ENCODE peak calls at places on chromosomes 16 and 17, in six cellular contexts. One of them, this sample, is unnamed.

GRCh38 chr17:77308768-77309726 is 168.3 kb downstream of the SEC14L1 start:
- DNase-seq in brain microvascular endothelial cell: peak
- DNase-seq in nephron progenitor cell: no peak
- DNase-seq in ovary: peak
- DNase-seq in upper lobe of left lung: no peak
- DNase-seq in left ventricle myocardium inferior: no peak
- DNase-seq in this sample: no peak

GRCh38 chr17:47615766-47616424 is 33.8 kb upstream of the KPNB1 start:
- DNase-seq in brain microvascular endothelial cell: no peak
- DNase-seq in nephron progenitor cell: peak
- DNase-seq in ovary: no peak
- DNase-seq in upper lobe of left lung: no peak
- DNase-seq in left ventricle myocardium inferior: no peak
- DNase-seq in this sample: no peak

GRCh38 chr16:84874004-84874435 is 54.2 kb downstream of the CRISPLD2 start:
- DNase-seq in brain microvascular endothelial cell: no peak
- DNase-seq in nephron progenitor cell: no peak
- DNase-seq in ovary: no peak
- DNase-seq in upper lobe of left lung: no peak
- DNase-seq in left ventricle myocardium inferior: peak
- DNase-seq in this sample: no peak

GRCh38 chr16:85195884-85196816 is 83.9 kb upstream of the CIBAR2 start:
- DNase-seq in brain microvascular endothelial cell: no peak
- DNase-seq in nephron progenitor cell: no peak
- DNase-seq in ovary: peak
- DNase-seq in upper lobe of left lung: no peak
- DNase-seq in left ventricle myocardium inferior: no peak
- DNase-seq in this sample: no peak

GRCh38 chr17:82674656-82675475 is 23.6 kb downstream of the RAB40B start:
- DNase-seq in brain microvascular endothelial cell: no peak
- DNase-seq in nephron progenitor cell: no peak
- DNase-seq in ovary: no peak
- DNase-seq in upper lobe of left lung: no peak
- DNase-seq in left ventricle myocardium inferior: no peak
- DNase-seq in this sample: no peak

GRCh38 chr16:49456763-49457162 is 83.2 kb downstream of the C16orf78 start:
- DNase-seq in brain microvascular endothelial cell: no peak
- DNase-seq in nephron progenitor cell: no peak
- DNase-seq in ovary: peak
- DNase-seq in upper lobe of left lung: no peak
- DNase-seq in left ventricle myocardium inferior: no peak
- DNase-seq in this sample: no peak

GRCh38 chr17:60170835-60171752 is 21.3 kb downstream of the CA4 start:
- DNase-seq in brain microvascular endothelial cell: no peak
- DNase-seq in nephron progenitor cell: no peak
- DNase-seq in ovary: no peak
- DNase-seq in upper lobe of left lung: no peak
- DNase-seq in left ventricle myocardium inferior: no peak
- DNase-seq in this sample: no peak

GRCh38 chr16:68003031-68003430 is 3.7 kb upstream of the DPEP2 start:
- DNase-seq in brain microvascular endothelial cell: peak
- DNase-seq in nephron progenitor cell: no peak
- DNase-seq in ovary: no peak
- DNase-seq in upper lobe of left lung: no peak
- DNase-seq in left ventricle myocardium inferior: no peak
- DNase-seq in this sample: no peak

GRCh38 chr16:4270595-4270994 is 2.2 kb downstream of the TFAP4 start:
- DNase-seq in brain microvascular endothelial cell: no peak
- DNase-seq in nephron progenitor cell: no peak
- DNase-seq in ovary: no peak
- DNase-seq in upper lobe of left lung: no peak
- DNase-seq in left ventricle myocardium inferior: no peak
- DNase-seq in this sample: no peak

GRCh38 chr16:70520612-70521297 is 2.6 kb downstream of the COG4 start:
- DNase-seq in brain microvascular endothelial cell: peak
- DNase-seq in nephron progenitor cell: no peak
- DNase-seq in ovary: no peak
- DNase-seq in upper lobe of left lung: no peak
- DNase-seq in left ventricle myocardium inferior: no peak
- DNase-seq in this sample: no peak

GRCh38 chr17:31494259-31495048 is 103.0 kb downstream of the RAB11FIP4 start:
- DNase-seq in brain microvascular endothelial cell: no peak
- DNase-seq in nephron progenitor cell: no peak
- DNase-seq in ovary: no peak
- DNase-seq in upper lobe of left lung: no peak
- DNase-seq in left ventricle myocardium inferior: no peak
- DNase-seq in this sample: no peak

GRCh38 chr16:85570213-85570734 is 42.8 kb upstream of the GSE1 start:
- DNase-seq in brain microvascular endothelial cell: no peak
- DNase-seq in nephron progenitor cell: no peak
- DNase-seq in ovary: no peak
- DNase-seq in upper lobe of left lung: no peak
- DNase-seq in left ventricle myocardium inferior: no peak
- DNase-seq in this sample: no peak

DNA sequence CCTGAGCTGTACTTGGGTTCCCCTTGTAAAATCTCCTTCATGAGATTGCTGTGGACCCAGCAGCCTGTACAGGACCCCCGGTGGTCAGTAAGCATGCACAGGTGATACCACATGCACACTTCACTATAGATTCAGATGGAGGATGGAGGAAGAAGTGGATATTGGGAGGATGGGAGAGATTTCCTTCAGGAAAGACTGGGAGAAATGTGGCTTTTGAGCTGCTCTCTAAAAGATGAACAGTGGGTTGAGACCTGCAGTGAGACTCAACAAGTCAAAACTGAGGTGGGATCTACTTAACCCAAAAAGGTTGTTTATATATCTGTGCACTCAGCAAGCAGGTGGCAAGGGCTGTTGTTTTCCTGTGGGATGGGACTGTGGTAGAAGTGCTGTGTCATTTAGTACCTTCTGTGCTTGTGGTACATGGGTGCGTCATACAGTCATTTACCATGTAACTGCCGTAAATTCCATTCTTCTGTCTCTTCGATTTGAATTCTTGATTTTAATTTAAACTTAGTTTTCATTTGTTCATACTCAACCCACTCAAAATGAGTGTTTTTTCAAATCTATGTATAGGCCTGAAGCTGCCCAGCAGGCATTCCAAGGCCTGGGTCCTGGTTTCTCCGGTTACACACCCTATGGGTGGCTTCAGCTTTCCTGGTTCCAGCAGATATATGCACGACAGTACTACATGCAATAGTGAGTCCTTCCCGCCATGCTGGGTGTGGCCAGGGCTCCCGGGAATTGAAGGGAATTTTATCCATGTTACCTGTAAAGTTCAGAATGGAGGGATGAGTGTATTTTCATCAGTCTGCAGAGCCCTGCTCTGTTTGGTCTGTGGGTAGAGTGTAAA is 6.9 kb downstream of the HERPUD1 start:
- DNase-seq in brain microvascular endothelial cell: no peak
- DNase-seq in nephron progenitor cell: no peak
- DNase-seq in ovary: no peak
- DNase-seq in upper lobe of left lung: no peak
- DNase-seq in left ventricle myocardium inferior: no peak
- DNase-seq in this sample: no peak
- TF ChIP-seq CTCF in brain microvascular endothelial cell: peak
- TF ChIP-seq CTCF in nephron progenitor cell: no peak
- TF ChIP-seq CTCF in ovary: no peak
- TF ChIP-seq CTCF in upper lobe of left lung: no peak
- TF ChIP-seq CTCF in left ventricle myocardium inferior: no peak
- TF ChIP-seq CTCF in this sample: no peak

GRCh38 chr16:30187971-30188561 is 4.7 kb downstream of the CORO1A start:
- DNase-seq in brain microvascular endothelial cell: no peak
- DNase-seq in nephron progenitor cell: no peak
- DNase-seq in ovary: no peak
- DNase-seq in upper lobe of left lung: peak
- DNase-seq in left ventricle myocardium inferior: no peak
- DNase-seq in this sample: no peak

GRCh38 chr16:30186444-30186781 is 3.0 kb downstream of the CORO1A start:
- DNase-seq in brain microvascular endothelial cell: no peak
- DNase-seq in nephron progenitor cell: no peak
- DNase-seq in ovary: no peak
- DNase-seq in upper lobe of left lung: no peak
- DNase-seq in left ventricle myocardium inferior: no peak
- DNase-seq in this sample: no peak

GRCh38 chr16:30186782-30187555 is 3.6 kb downstream of the CORO1A start:
- DNase-seq in brain microvascular endothelial cell: peak
- DNase-seq in nephron progenitor cell: peak
- DNase-seq in ovary: peak
- DNase-seq in upper lobe of left lung: peak
- DNase-seq in left ventricle myocardium inferior: peak
- DNase-seq in this sample: peak

GRCh38 chr16:30185683-30186421 is 2.5 kb downstream of the CORO1A start:
- DNase-seq in brain microvascular endothelial cell: no peak
- DNase-seq in nephron progenitor cell: no peak
- DNase-seq in ovary: no peak
- DNase-seq in upper lobe of left lung: peak
- DNase-seq in left ventricle myocardium inferior: peak
- DNase-seq in this sample: no peak

DNA sequence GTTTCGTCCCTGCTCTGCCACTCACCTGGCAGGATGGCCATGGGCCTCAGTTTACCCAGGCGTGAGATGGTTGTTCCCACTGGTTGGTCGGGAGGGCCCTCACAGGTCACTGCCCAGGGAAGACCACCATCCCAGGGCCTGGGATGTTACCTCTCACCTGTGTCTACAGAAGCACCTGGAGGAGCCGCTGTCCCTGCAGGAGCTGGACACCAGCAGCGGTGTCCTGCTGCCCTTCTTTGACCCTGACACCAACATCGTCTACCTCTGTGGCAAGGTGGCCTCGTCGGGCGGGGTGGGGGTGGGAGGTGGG is 4.1 kb downstream of the CORO1A start:
- DNase-seq in brain microvascular endothelial cell: no peak
- DNase-seq in nephron progenitor cell: no peak
- DNase-seq in ovary: no peak
- DNase-seq in upper lobe of left lung: no peak
- DNase-seq in left ventricle myocardium inferior: no peak
- DNase-seq in this sample: no peak
- TF ChIP-seq CTCF in brain microvascular endothelial cell: no peak
- TF ChIP-seq CTCF in nephron progenitor cell: no peak
- TF ChIP-seq CTCF in ovary: no peak
- TF ChIP-seq CTCF in upper lobe of left lung: no peak
- TF ChIP-seq CTCF in left ventricle myocardium inferior: no peak
- TF ChIP-seq CTCF in this sample: no peak

DNA sequence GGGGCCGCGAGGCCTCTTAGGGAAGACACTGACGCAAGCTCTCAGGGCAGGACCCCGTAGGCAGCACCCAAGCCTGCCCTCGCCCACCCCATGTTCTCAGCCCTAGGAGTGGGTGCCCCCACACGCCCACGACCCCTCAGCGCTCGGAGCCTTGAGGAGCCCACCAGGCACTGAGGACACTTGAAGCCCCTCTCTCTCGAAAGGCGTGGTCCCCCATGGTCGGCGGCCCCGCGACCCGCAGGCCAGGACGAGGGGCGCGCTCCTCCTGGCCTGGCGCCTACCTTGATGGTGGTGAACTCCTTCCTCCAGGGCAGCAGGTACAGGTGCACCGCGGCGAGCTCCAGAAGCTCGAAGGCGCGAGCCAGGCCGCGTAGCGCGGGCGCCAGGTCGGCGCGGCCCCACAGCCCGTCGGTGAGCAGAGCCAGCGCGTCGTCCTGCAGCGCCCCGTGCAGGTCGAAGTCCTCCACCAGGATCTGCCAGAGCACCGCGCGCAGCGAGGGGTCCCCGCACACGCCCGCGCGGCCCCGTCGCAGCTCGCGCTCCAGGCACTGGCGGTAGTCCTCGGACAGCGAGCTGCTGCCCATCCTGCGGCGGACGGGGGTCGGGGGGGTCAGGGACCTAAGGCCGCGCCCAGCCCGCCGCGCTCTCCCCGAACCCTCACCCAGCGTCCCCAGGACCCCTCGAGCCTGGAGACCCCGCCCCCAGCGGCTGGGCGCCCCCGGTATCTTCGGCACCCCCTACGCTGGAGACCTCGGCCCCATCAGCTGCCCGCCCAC is 668 bp downstream of the SPATA2L start:
- DNase-seq in brain microvascular endothelial cell: no peak
- DNase-seq in nephron progenitor cell: peak
- DNase-seq in ovary: no peak
- DNase-seq in upper lobe of left lung: peak
- DNase-seq in left ventricle myocardium inferior: no peak
- DNase-seq in this sample: no peak
- TF ChIP-seq CTCF in brain microvascular endothelial cell: peak
- TF ChIP-seq CTCF in nephron progenitor cell: no peak
- TF ChIP-seq CTCF in ovary: no peak
- TF ChIP-seq CTCF in upper lobe of left lung: no peak
- TF ChIP-seq CTCF in left ventricle myocardium inferior: no peak
- TF ChIP-seq CTCF in this sample: peak

GRCh38 chr17:81118308-81119221 is 46.7 kb upstream of the PVALEF start:
- DNase-seq in brain microvascular endothelial cell: no peak
- DNase-seq in nephron progenitor cell: no peak
- DNase-seq in ovary: no peak
- DNase-seq in upper lobe of left lung: no peak
- DNase-seq in left ventricle myocardium inferior: no peak
- DNase-seq in this sample: no peak

GRCh38 chr17:81120149-81120484 is 45.2 kb upstream of the PVALEF start:
- DNase-seq in brain microvascular endothelial cell: no peak
- DNase-seq in nephron progenitor cell: no peak
- DNase-seq in ovary: no peak
- DNase-seq in upper lobe of left lung: no peak
- DNase-seq in left ventricle myocardium inferior: no peak
- DNase-seq in this sample: no peak

GRCh38 chr17:81120695-81121621 is 44.3 kb upstream of the PVALEF start:
- DNase-seq in brain microvascular endothelial cell: no peak
- DNase-seq in nephron progenitor cell: no peak
- DNase-seq in ovary: no peak
- DNase-seq in upper lobe of left lung: no peak
- DNase-seq in left ventricle myocardium inferior: no peak
- DNase-seq in this sample: no peak

GRCh38 chr17:81117672-81118198 is 47.6 kb upstream of the PVALEF start:
- DNase-seq in brain microvascular endothelial cell: no peak
- DNase-seq in nephron progenitor cell: no peak
- DNase-seq in ovary: no peak
- DNase-seq in upper lobe of left lung: no peak
- DNase-seq in left ventricle myocardium inferior: no peak
- DNase-seq in this sample: no peak

DNA sequence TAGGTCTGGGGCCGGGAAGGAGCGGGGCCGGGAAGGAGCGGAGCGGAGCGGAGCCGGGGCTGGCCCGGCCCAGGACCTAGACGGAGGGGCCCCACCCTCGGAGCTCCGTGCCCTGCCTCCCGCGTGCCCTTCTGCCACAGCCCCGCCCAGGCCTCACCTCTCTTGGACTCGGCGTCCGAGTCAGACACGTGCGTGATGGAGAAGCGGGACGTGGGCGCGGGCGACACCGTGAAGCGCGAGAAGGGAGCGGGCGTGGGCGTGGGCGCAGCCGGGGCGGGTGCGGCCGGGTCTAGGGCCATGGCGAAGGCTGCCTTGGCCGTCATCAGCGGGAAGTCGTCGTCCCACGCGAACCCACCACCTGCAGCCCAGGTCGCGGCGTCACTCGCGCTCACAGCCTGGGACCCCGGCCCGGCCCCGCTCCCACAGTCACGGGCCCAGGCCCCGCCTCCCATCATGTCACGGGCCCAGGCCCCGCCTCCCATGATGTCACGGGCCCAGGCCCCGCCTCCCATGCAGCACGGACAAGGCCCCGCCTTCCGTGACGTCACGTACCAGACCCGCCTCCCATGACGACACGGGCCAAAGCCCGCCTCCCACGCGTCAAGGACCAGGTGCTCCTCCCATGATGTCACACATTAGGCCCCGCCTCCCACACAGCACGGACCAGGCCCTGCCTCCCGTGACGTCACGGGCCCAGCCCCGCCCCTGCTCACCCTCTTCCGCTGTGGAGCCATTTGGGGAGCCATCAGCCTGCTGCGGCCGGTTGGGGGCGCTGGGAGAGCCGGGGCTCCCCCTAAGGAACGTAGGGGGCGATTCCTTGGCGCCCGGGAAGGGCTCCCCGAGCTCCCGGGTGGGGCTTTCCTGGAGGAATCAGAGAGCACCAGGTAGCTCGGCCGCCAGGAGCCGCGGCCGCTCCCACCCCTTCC is 45.8 kb upstream of the PVALEF start:
- DNase-seq in brain microvascular endothelial cell: peak
- DNase-seq in nephron progenitor cell: peak
- DNase-seq in ovary: peak
- DNase-seq in upper lobe of left lung: peak
- DNase-seq in left ventricle myocardium inferior: peak
- DNase-seq in this sample: peak
- TF ChIP-seq CTCF in brain microvascular endothelial cell: peak
- TF ChIP-seq CTCF in nephron progenitor cell: peak
- TF ChIP-seq CTCF in ovary: no peak
- TF ChIP-seq CTCF in upper lobe of left lung: no peak
- TF ChIP-seq CTCF in left ventricle myocardium inferior: no peak
- TF ChIP-seq CTCF in this sample: no peak

This sample was measured in progenitor cell of endocrine pancreas.